ENCODE peak calls at places on chromosomes 6 and 20, in eight cellular contexts. U is CD8-positive, alpha-beta T cell; O is HTR-8/SVneo; B is NCI-H460; S is CD8-positive, alpha-beta memory T cell; I is RCC 7860; E is iPS-NIHi11; Y is NCI-H1436. V is an unnamed sample.

GRCh38 chr20:56442381-56443365 is 25.8 kb upstream of the RTF2 start:
- DNase-seq in I (no peak), E (no peak), U (no peak), Y (no peak), O (no peak), S (peak), B (no peak), V (no peak)

GRCh38 chr6:133817460-133818047 is 71.4 kb upstream of the TCF21 start:
- DNase-seq in O (no peak), U (peak), E (peak), I (no peak), S (no peak), B (no peak), Y (peak), V (peak)

GRCh38 chr6:43773050-43773956 is 3.3 kb downstream of the VEGFA start:
- DNase-seq in O (peak), U (peak), B (peak), I (peak), S (peak), Y (peak), E (peak), V (peak)

GRCh38 chr20:46215913-46216707 is 92.2 kb downstream of the CDH22 start:
- DNase-seq in Y (no peak), S (no peak), U (no peak), I (peak), O (peak), E (peak), B (no peak), V (no peak)

GRCh38 chr6:142009647-142010046 is 123.1 kb upstream of the GJE1 start:
- DNase-seq in I (peak), S (no peak), B (no peak), O (peak), U (no peak), Y (no peak), E (no peak), V (no peak)

GRCh38 chr20:63968136-63968927 is 1.4 kb downstream of the ZNF512B start:
- DNase-seq in I (no peak), U (peak), Y (no peak), E (no peak), O (no peak), S (no peak), B (no peak), V (no peak)

GRCh38 chr20:62999580-62999979 is 7.2 kb downstream of the BHLHE23 start:
- DNase-seq in Y (no peak), U (no peak), S (no peak), B (no peak), I (no peak), O (no peak), E (no peak), V (no peak)

GRCh38 chr6:108203189-108204119 is 37.6 kb downstream of the NR2E1 start:
- DNase-seq in B (no peak), I (no peak), O (no peak), E (no peak), Y (no peak), S (no peak), U (no peak), V (no peak)

GRCh38 chr6:112235956-112236355 is 18.4 kb downstream of the LAMA4 start:
- DNase-seq in I (peak), U (peak), B (no peak), O (no peak), E (no peak), S (no peak), Y (no peak), V (peak)

GRCh38 chr6:90463359-90463758 is 123.5 kb downstream of the MAP3K7 start:
- DNase-seq in Y (no peak), S (peak), O (no peak), E (no peak), I (no peak), U (peak), B (no peak), V (peak)

GRCh38 chr20:17655865-17656489 is 26.1 kb downstream of the RRBP1 start:
- DNase-seq in E (no peak), O (no peak), U (no peak), S (no peak), I (peak), B (no peak), Y (no peak), V (no peak)

GRCh38 chr6:56663344-56663743 is 20.7 kb upstream of the DST start:
- DNase-seq in S (no peak), E (no peak), I (peak), B (no peak), O (no peak), Y (no peak), U (no peak), V (no peak)

GRCh38 chr6:125251516-125252229 is 50.1 kb downstream of the HDDC2 start:
- DNase-seq in E (peak), Y (no peak), S (no peak), O (no peak), I (no peak), B (no peak), U (no peak), V (no peak)

GRCh38 chr20:50625986-50626677 is 65.2 kb downstream of the RIPOR3 start:
- DNase-seq in B (peak), U (no peak), O (peak), E (peak), Y (peak), I (peak), S (no peak), V (peak)

GRCh38 chr6:119590066-119590465 is 240.5 kb upstream of the MAN1A1 start:
- DNase-seq in U (no peak), Y (no peak), E (no peak), O (no peak), S (no peak), I (no peak), B (no peak), V (no peak)

GRCh38 chr6:40912158-40912946 is 126.7 kb downstream of the UNC5CL start:
- DNase-seq in E (peak), I (peak), S (no peak), U (no peak), Y (no peak), O (peak), B (peak), V (peak)

GRCh38 chr6:39059496-39060310 is 11.1 kb downstream of the GLP1R start:
- DNase-seq in U (no peak), O (no peak), S (no peak), E (no peak), B (no peak), Y (no peak), I (no peak), V (no peak)

GRCh38 chr6:61675734-61676133 is 610.3 kb downstream of the KHDRBS2 start:
- DNase-seq in B (no peak), I (no peak), Y (no peak), S (no peak), O (no peak), U (no peak), E (no peak), V (no peak)